ENCODE peak calls at places on chromosome 14, in five cellular contexts. W is trophoblast cell, R is mesenchymal stem cell, Z is H1, T is H9. L is an unnamed sample.

GRCh38 chr14:93024493-93024892 is 91.2 kb downstream of the ITPK1 start:
- DNase-seq in T (no peak), Z (no peak), W (no peak), R (no peak), L (no peak)

GRCh38 chr14:100658514-100658886 is 68.2 kb upstream of the DLK1 start:
- DNase-seq in R (no peak), W (no peak), Z (no peak), T (peak), L (no peak)

GRCh38 chr14:89277229-89277628 is 139.8 kb downstream of the FOXN3 start:
- DNase-seq in T (no peak), R (no peak), W (no peak), Z (no peak), L (no peak)

GRCh38 chr14:94337274-94337673 is 14.1 kb upstream of the SERPINA6 start:
- DNase-seq in T (no peak), W (no peak), Z (no peak), R (no peak), L (no peak)

GRCh38 chr14:64614992-64615391 is 65.2 kb downstream of the PPP1R36 start:
- DNase-seq in W (no peak), T (no peak), Z (no peak), R (no peak), L (no peak)

GRCh38 chr14:63770187-63770807 is 42.4 kb upstream of the SGPP1 start:
- DNase-seq in W (peak), R (peak), Z (no peak), T (no peak), L (no peak)

GRCh38 chr14:31745741-31746140 is 184.5 kb downstream of the NUBPL start:
- DNase-seq in Z (no peak), W (peak), T (no peak), R (no peak), L (no peak)

GRCh38 chr14:60079723-60080122 is 12.0 kb upstream of the PCNX4 start:
- DNase-seq in Z (no peak), T (no peak), R (peak), W (no peak), L (no peak)

GRCh38 chr14:23877111-23877510 is 76.5 kb upstream of the DHRS4 start:
- DNase-seq in W (no peak), T (no peak), R (no peak), Z (no peak), L (no peak)

GRCh38 chr14:34650786-34651584 is 21.0 kb upstream of the SNX6 start:
- DNase-seq in Z (no peak), T (no peak), W (peak), R (peak), L (no peak)

GRCh38 chr14:24367506-24368214 is at the start of gene NFATC4:
- DNase-seq in T (peak), R (peak), W (peak), Z (peak), L (peak)

GRCh38 chr14:72810201-72810600 is 83.7 kb downstream of the DPF3 start:
- DNase-seq in R (no peak), Z (no peak), T (no peak), W (no peak), L (no peak)

GRCh38 chr14:68143341-68143807 is 323.8 kb downstream of the RAD51B start:
- DNase-seq in Z (no peak), W (no peak), T (no peak), R (peak), L (no peak)

GRCh38 chr14:25049559-25050493 is at the start of gene STXBP6:
- DNase-seq in Z (peak), R (peak), W (peak), T (peak), L (peak)

GRCh38 chr14:90439874-90440442 is 43.1 kb downstream of the CALM1 start:
- DNase-seq in R (no peak), W (no peak), T (peak), Z (no peak), L (no peak)

GRCh38 chr14:93520053-93520607 is 89.4 kb downstream of the UNC79 start:
- DNase-seq in W (no peak), T (no peak), R (no peak), Z (no peak), L (no peak)

GRCh38 chr14:61472801-61473376 is 151.5 kb downstream of the PRKCH start:
- DNase-seq in W (no peak), T (no peak), Z (no peak), R (peak), L (no peak)

GRCh38 chr14:65156568-65157366 is 54.5 kb upstream of the MAX start:
- DNase-seq in W (peak), Z (no peak), T (no peak), R (peak), L (no peak)

GRCh38 chr14:23486116-23486515 is 16.6 kb downstream of the NGDN start:
- DNase-seq in R (no peak), T (no peak), Z (no peak), W (no peak), L (no peak)

GRCh38 chr14:22370084-22370847 is 218.8 kb downstream of the DAD1 start:
- DNase-seq in W (no peak), R (no peak), Z (no peak), T (no peak), L (no peak)

GRCh38 chr14:24436355-24437019 is 6.1 kb downstream of the SDR39U1 start:
- DNase-seq in T (no peak), W (peak), Z (no peak), R (peak), L (peak)

GRCh38 chr14:75010472-75010871 is 7.8 kb downstream of the EIF2B2 start:
- DNase-seq in W (no peak), T (no peak), R (no peak), Z (no peak), L (no peak)

GRCh38 chr14:77148510-77149231 is 7.1 kb upstream of the ZDHHC22 start:
- DNase-seq in T (peak), W (no peak), Z (no peak), R (no peak), L (no peak)

GRCh38 chr14:91873476-91874265 is 6.3 kb upstream of the TC2N start:
- DNase-seq in W (no peak), R (no peak), T (no peak), Z (no peak), L (no peak)

GRCh38 chr14:77659822-77660221 is 43.4 kb upstream of the SPTLC2 start:
- DNase-seq in R (peak), W (peak), T (no peak), Z (no peak), L (no peak)

GRCh38 chr14:20848316-20848954 is 42.8 kb upstream of the RNASE3 start:
- DNase-seq in W (peak), T (no peak), Z (no peak), R (no peak), L (no peak)

GRCh38 chr14:50943943-50944646 is at the start of gene PYGL:
- DNase-seq in W (peak), R (peak), T (peak), Z (peak), L (peak)

GRCh38 chr14:93712838-93713724 is 75.2 kb downstream of the PRIMA1 start:
- DNase-seq in Z (peak), W (no peak), T (no peak), R (no peak), L (no peak)

GRCh38 chr14:51533877-51534553 is 117.7 kb upstream of the FRMD6 start:
- DNase-seq in Z (no peak), W (peak), T (no peak), R (no peak), L (no peak)

GRCh38 chr14:68790656-68791077 is 2.2 kb downstream of the ZFP36L1 start:
- DNase-seq in T (no peak), W (peak), Z (peak), R (no peak), L (no peak)

GRCh38 chr14:32319368-32320049 is 9.6 kb upstream of the AKAP6 start:
- DNase-seq in Z (no peak), R (peak), W (no peak), T (no peak), L (no peak)

GRCh38 chr14:68634346-68634745 is 158.5 kb downstream of the ZFP36L1 start:
- DNase-seq in R (no peak), Z (peak), T (peak), W (peak), L (no peak)

GRCh38 chr14:65297744-65298143 is 114.8 kb upstream of the FUT8 start:
- DNase-seq in R (no peak), T (no peak), Z (no peak), W (no peak), L (no peak)

GRCh38 chr14:36829547-36829946 is 167.9 kb downstream of the PAX9 start:
- DNase-seq in T (no peak), R (no peak), W (no peak), Z (no peak), L (no peak)
- H2BK12ac ChIP-seq in T (no peak), R (no peak), W (no peak), Z (no peak), L (no peak)

GRCh38 chr14:98786456-98786855 is 485.5 kb downstream of the BCL11B start:
- DNase-seq in Z (no peak), W (no peak), R (no peak), T (no peak), L (no peak)
- H2BK12ac ChIP-seq in Z (no peak), W (no peak), R (no peak), T (no peak), L (no peak)

GRCh38 chr14:103735022-103735421 is 19.4 kb downstream of the ZFYVE21 start:
- DNase-seq in T (no peak), W (no peak), Z (no peak), R (no peak), L (no peak)
- H2BK12ac ChIP-seq in T (no peak), W (peak), Z (no peak), R (no peak), L (no peak)

GRCh38 chr14:26602902-26603301 is 5.1 kb upstream of the NOVA1 start:
- DNase-seq in R (no peak), Z (no peak), W (no peak), T (no peak), L (no peak)
- H2BK12ac ChIP-seq in R (no peak), Z (no peak), W (no peak), T (no peak), L (no peak)

DNA sequence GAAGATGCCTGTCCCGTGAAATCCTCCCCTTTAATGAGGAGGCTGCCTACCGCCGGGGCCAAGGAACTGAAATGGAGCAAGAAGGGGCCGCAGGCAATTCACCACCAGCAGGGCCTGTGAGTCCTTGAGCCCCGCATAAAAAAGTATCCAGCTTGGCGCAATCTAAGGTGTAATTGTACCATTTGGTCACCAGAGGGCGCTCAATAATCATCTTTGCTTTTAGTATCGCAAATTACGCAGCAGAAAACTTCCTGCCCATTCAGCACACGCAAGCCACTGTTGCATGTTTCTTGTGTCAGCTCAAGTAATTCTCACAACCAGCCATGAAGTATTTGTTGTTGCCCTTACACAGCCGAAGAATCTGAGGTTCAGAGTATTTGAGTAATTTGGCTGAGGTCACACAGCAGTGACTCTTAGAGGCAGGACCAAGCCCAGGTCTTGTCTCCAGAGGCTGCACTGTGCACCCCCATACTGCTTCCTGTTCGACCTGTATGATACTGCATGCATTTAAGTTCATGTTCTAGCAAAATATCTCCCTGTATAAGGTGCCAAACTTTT is 54.1 kb upstream of the PPP2R5C start:
- DNase-seq in R (peak), T (peak), W (peak), Z (peak), L (peak)
- H2BK12ac ChIP-seq in R (no peak), T (no peak), W (no peak), Z (peak), L (no peak)

GRCh38 chr14:36194645-36195044 is 18.1 kb upstream of the PTCSC3 start:
- DNase-seq in Z (no peak), T (no peak), R (no peak), W (no peak), L (no peak)

DNA sequence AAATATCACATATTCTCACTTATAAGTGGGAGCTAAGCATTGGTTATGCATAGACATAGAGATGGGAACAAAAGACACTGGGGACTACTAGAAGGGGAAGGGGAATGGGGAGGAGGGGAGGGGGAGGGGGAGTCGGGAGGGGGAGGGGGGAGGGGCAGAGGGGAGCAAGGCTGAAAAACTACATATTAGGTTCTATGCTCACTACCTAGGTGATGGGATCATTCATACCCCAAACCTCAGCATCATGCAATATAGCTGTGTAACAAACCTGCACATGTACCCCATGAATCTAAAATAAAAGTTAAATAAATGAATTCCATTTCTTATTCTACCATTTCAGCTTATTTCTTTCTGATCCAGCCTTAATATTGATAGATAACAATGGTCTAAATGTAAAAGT is 21.9 kb upstream of the PTCSC3 start:
- DNase-seq in Z (no peak), R (no peak), T (no peak), W (no peak), L (no peak)
- H2BK12ac ChIP-seq in Z (no peak), R (no peak), T (no peak), W (no peak), L (no peak)

DNA sequence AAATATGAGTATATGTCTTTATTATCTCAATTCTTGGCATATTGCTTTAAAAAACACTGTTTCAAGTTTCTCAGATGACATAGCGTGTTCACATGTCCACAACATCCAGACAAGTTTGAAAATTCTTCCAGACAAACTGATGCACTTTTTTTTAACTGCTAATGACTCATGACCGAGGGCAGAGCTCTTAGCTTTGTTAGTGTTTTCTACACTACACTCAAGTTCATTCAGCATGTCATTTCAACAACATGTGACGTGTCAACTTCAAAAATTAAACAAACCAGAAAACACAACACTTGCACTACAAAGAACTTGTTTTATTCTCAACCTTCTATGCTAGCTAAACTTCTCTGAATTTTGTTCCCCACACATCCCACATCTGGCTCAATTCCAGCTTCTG is 1186.3 kb upstream of the FLRT2 start:
- DNase-seq in Z (no peak), W (no peak), R (peak), T (no peak), L (no peak)
- H2BK12ac ChIP-seq in Z (no peak), W (no peak), R (no peak), T (no peak), L (no peak)